ENCODE peak calls at places on chromosomes 12 and 14, in nine cellular contexts. One of them, this sample, is unnamed.
A peak's percentile ranks its signal among the peaks of the same experiment; 100 is the strongest.

GRCh38 chr14:75155159-75155558 is 21.3 kb downstream of the TMED10 start:
- DNase-seq in psoas muscle: no peak
- DNase-seq in uterus: no peak
- DNase-seq in endodermal cell: no peak
- DNase-seq in right cardiac atrium: no peak
- DNase-seq in Peyer's patch: no peak
- DNase-seq in fibroblast of lung: no peak
- DNase-seq in tibial artery: no peak
- DNase-seq in BE2C: no peak
- DNase-seq in this sample: no peak

GRCh38 chr12:99121476-99121965 is 476.4 kb downstream of the APAF1 start:
- DNase-seq in fibroblast of lung: no peak
- DNase-seq in uterus: no peak
- DNase-seq in tibial artery: no peak
- DNase-seq in BE2C: no peak
- DNase-seq in endodermal cell: no peak
- DNase-seq in psoas muscle: no peak
- DNase-seq in right cardiac atrium: no peak
- DNase-seq in Peyer's patch: no peak
- DNase-seq in this sample: no peak

GRCh38 chr14:59679872-59680271 is 103.3 kb upstream of the CCDC175 start:
- DNase-seq in fibroblast of lung: peak; percentile 3
- DNase-seq in Peyer's patch: no peak
- DNase-seq in BE2C: no peak
- DNase-seq in psoas muscle: no peak
- DNase-seq in endodermal cell: no peak
- DNase-seq in right cardiac atrium: no peak
- DNase-seq in tibial artery: peak; percentile 74
- DNase-seq in uterus: no peak
- DNase-seq in this sample: no peak

GRCh38 chr14:61750708-61751474 is 11.3 kb upstream of the SNAPC1 start:
- DNase-seq in fibroblast of lung: peak; percentile 62
- DNase-seq in endodermal cell: peak; percentile 86
- DNase-seq in psoas muscle: peak; percentile 89
- DNase-seq in right cardiac atrium: peak; percentile 96
- DNase-seq in Peyer's patch: peak; percentile 95
- DNase-seq in tibial artery: peak; percentile 96
- DNase-seq in BE2C: peak; percentile 86
- DNase-seq in uterus: peak; percentile 76
- DNase-seq in this sample: peak; percentile 72

GRCh38 chr12:105214670-105215375 is 21.2 kb downstream of the APPL2 start:
- DNase-seq in right cardiac atrium: peak; percentile 40
- DNase-seq in psoas muscle: no peak
- DNase-seq in Peyer's patch: peak; percentile 93
- DNase-seq in endodermal cell: no peak
- DNase-seq in fibroblast of lung: no peak
- DNase-seq in tibial artery: no peak
- DNase-seq in BE2C: no peak
- DNase-seq in uterus: no peak
- DNase-seq in this sample: no peak

GRCh38 chr14:73461478-73462077 is 3.2 kb upstream of the NUMB start:
- DNase-seq in BE2C: peak; percentile 59
- DNase-seq in uterus: no peak
- DNase-seq in psoas muscle: no peak
- DNase-seq in Peyer's patch: no peak
- DNase-seq in right cardiac atrium: no peak
- DNase-seq in endodermal cell: peak; percentile 35
- DNase-seq in tibial artery: no peak
- DNase-seq in fibroblast of lung: no peak
- DNase-seq in this sample: no peak

GRCh38 chr14:72741836-72742681 is 151.8 kb downstream of the DPF3 start:
- DNase-seq in BE2C: peak; percentile 90
- DNase-seq in Peyer's patch: no peak
- DNase-seq in fibroblast of lung: peak; percentile 18
- DNase-seq in endodermal cell: no peak
- DNase-seq in right cardiac atrium: no peak
- DNase-seq in psoas muscle: no peak
- DNase-seq in tibial artery: peak; percentile 45
- DNase-seq in uterus: no peak
- DNase-seq in this sample: no peak

GRCh38 chr12:86249856-86250255 is 6.3 kb downstream of the MGAT4C start:
- DNase-seq in right cardiac atrium: no peak
- DNase-seq in BE2C: no peak
- DNase-seq in Peyer's patch: no peak
- DNase-seq in uterus: no peak
- DNase-seq in psoas muscle: no peak
- DNase-seq in tibial artery: no peak
- DNase-seq in endodermal cell: no peak
- DNase-seq in fibroblast of lung: peak; percentile 93
- DNase-seq in this sample: no peak

GRCh38 chr12:25817166-25817565 is 141.3 kb upstream of the RASSF8 start:
- DNase-seq in right cardiac atrium: no peak
- DNase-seq in BE2C: no peak
- DNase-seq in tibial artery: no peak
- DNase-seq in endodermal cell: no peak
- DNase-seq in Peyer's patch: no peak
- DNase-seq in fibroblast of lung: peak; percentile 17
- DNase-seq in psoas muscle: no peak
- DNase-seq in uterus: no peak
- DNase-seq in this sample: no peak

GRCh38 chr12:54444202-54444601 is 25.1 kb upstream of the ITGA5 start:
- DNase-seq in uterus: no peak
- DNase-seq in BE2C: no peak
- DNase-seq in endodermal cell: no peak
- DNase-seq in psoas muscle: no peak
- DNase-seq in Peyer's patch: no peak
- DNase-seq in tibial artery: no peak
- DNase-seq in fibroblast of lung: no peak
- DNase-seq in right cardiac atrium: no peak
- DNase-seq in this sample: no peak

GRCh38 chr12:95118788-95119179 is 45.4 kb upstream of the NR2C1 start:
- DNase-seq in Peyer's patch: no peak
- DNase-seq in psoas muscle: no peak
- DNase-seq in endodermal cell: no peak
- DNase-seq in fibroblast of lung: peak; percentile 64
- DNase-seq in uterus: no peak
- DNase-seq in tibial artery: no peak
- DNase-seq in right cardiac atrium: no peak
- DNase-seq in BE2C: no peak
- DNase-seq in this sample: no peak

GRCh38 chr12:10967409-10967808 is 19.3 kb downstream of the TAS2R50 start:
- DNase-seq in tibial artery: no peak
- DNase-seq in right cardiac atrium: no peak
- DNase-seq in uterus: no peak
- DNase-seq in fibroblast of lung: peak; percentile 62
- DNase-seq in Peyer's patch: no peak
- DNase-seq in psoas muscle: no peak
- DNase-seq in BE2C: no peak
- DNase-seq in endodermal cell: no peak
- DNase-seq in this sample: no peak

GRCh38 chr14:68145036-68145435 is 325.5 kb downstream of the RAD51B start:
- DNase-seq in BE2C: no peak
- DNase-seq in tibial artery: no peak
- DNase-seq in right cardiac atrium: no peak
- DNase-seq in fibroblast of lung: no peak
- DNase-seq in endodermal cell: no peak
- DNase-seq in Peyer's patch: no peak
- DNase-seq in psoas muscle: no peak
- DNase-seq in uterus: no peak
- DNase-seq in this sample: no peak

GRCh38 chr12:3117144-3117581 is 40.0 kb downstream of the TSPAN9 start:
- DNase-seq in fibroblast of lung: peak; percentile 95
- DNase-seq in endodermal cell: no peak
- DNase-seq in BE2C: no peak
- DNase-seq in right cardiac atrium: no peak
- DNase-seq in tibial artery: no peak
- DNase-seq in Peyer's patch: no peak
- DNase-seq in uterus: no peak
- DNase-seq in psoas muscle: no peak
- DNase-seq in this sample: no peak

GRCh38 chr12:24045816-24046257 is 96.4 kb upstream of the SOX5 start:
- DNase-seq in fibroblast of lung: peak; percentile 92
- DNase-seq in Peyer's patch: no peak
- DNase-seq in psoas muscle: no peak
- DNase-seq in BE2C: no peak
- DNase-seq in uterus: no peak
- DNase-seq in tibial artery: peak; percentile 69
- DNase-seq in right cardiac atrium: peak; percentile 63
- DNase-seq in endodermal cell: no peak
- DNase-seq in this sample: no peak

GRCh38 chr12:108777156-108777555 is 45.8 kb upstream of the CORO1C start:
- DNase-seq in fibroblast of lung: no peak
- DNase-seq in endodermal cell: no peak
- DNase-seq in tibial artery: no peak
- DNase-seq in uterus: no peak
- DNase-seq in BE2C: no peak
- DNase-seq in right cardiac atrium: no peak
- DNase-seq in psoas muscle: no peak
- DNase-seq in Peyer's patch: no peak
- DNase-seq in this sample: no peak

DNA sequence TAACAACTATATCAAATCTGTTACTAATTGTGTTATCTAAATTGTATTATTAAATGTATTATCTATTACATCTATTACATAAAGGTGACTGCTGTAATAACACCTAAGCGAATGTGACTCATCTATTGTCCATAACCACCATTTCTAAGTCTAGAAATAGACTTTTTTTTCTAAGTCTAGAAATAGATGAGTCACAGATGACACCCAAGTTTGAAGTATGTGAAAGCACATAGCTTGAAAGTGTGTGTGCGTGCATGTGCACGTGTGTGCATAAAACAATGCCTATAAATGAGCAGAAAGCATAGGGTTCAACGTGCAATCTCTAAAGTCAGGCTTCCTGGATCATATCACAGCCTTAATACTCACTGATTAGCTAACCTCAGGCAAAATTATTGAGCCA is 451.3 kb upstream of the USP15 start:
- DNase-seq in uterus: no peak
- DNase-seq in fibroblast of lung: no peak
- DNase-seq in right cardiac atrium: no peak
- DNase-seq in tibial artery: no peak
- DNase-seq in endodermal cell: no peak
- DNase-seq in BE2C: no peak
- DNase-seq in Peyer's patch: no peak
- DNase-seq in psoas muscle: no peak
- DNase-seq in this sample: no peak
- H3K9me3 ChIP-seq in uterus: no peaks in the 10 kb centered on the region
- H3K9me3 ChIP-seq in fibroblast of lung: no peaks in the 10 kb centered on the region
- H3K9me3 ChIP-seq in right cardiac atrium: no peaks in the 10 kb centered on the region
- H3K9me3 ChIP-seq in tibial artery: no peaks in the 10 kb centered on the region
- H3K9me3 ChIP-seq in endodermal cell: peaks cover 23% of the 10 kb centered on the region
- H3K9me3 ChIP-seq in BE2C: no peaks in the 10 kb centered on the region
- H3K9me3 ChIP-seq in Peyer's patch: no peaks in the 10 kb centered on the region
- H3K9me3 ChIP-seq in psoas muscle: no peaks in the 10 kb centered on the region
- H3K9me3 ChIP-seq in this sample: no peaks in the 10 kb centered on the region

DNA sequence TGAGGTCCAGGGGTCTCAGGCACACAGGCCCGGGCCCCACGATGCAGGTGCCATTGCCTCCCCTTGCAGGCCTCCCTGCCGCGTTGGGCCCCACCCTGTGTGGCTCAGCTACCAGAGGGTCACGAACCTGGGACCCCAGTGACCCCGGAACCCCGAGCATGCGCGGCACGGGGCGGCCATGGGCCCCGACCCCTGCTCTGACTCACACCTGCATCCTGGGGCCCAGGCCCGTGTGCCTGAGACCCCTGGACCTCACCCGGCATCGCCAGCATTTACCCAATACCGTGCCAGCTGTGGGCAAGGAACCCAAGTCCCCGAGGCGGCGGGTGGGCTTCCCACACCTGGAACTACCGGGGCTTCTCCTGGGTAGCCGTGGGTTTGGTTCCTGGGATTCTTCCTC is 25.2 kb downstream of the KIF26A start:
- DNase-seq in right cardiac atrium: no peak
- DNase-seq in uterus: no peak
- DNase-seq in Peyer's patch: no peak
- DNase-seq in tibial artery: no peak
- DNase-seq in psoas muscle: no peak
- DNase-seq in endodermal cell: no peak
- DNase-seq in fibroblast of lung: no peak
- DNase-seq in BE2C: no peak
- DNase-seq in this sample: no peak
- H3K9me3 ChIP-seq in right cardiac atrium: no peaks in the 10 kb centered on the region
- H3K9me3 ChIP-seq in uterus: no peaks in the 10 kb centered on the region
- H3K9me3 ChIP-seq in Peyer's patch: no peaks in the 10 kb centered on the region
- H3K9me3 ChIP-seq in tibial artery: no peaks in the 10 kb centered on the region
- H3K9me3 ChIP-seq in psoas muscle: no peaks in the 10 kb centered on the region
- H3K9me3 ChIP-seq in endodermal cell: no peaks in the 10 kb centered on the region
- H3K9me3 ChIP-seq in fibroblast of lung: no peaks in the 10 kb centered on the region
- H3K9me3 ChIP-seq in BE2C: no peaks in the 10 kb centered on the region
- H3K9me3 ChIP-seq in this sample: no peaks in the 10 kb centered on the region

DNA sequence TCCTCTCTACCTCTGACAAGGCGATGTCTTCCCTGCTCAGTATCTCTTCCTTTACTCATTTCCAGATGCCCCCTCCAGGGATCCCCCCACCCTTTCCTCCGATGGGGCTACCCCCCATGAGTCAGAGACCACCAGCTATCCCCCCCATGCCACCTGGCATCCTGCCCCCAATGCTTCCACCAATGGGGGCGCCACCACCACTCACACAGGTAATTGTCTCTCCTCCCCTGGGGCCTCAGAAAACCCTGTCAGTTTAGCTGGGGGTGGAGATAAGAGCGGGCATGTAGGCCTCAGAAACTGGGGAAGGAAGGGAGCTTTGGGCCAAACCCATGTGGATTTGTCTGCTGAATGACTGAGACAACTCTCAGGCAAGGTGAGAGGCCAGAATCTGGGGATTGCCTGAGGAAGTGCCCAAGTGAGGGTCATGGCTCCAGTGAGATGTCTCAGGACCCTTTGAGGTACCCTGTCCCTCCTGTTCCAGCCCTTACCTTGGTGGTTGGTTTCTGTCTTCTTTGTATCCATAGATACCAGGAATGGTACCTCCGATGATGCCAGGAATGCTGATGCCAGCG is 8.1 kb downstream of the PRPF40B start:
- DNase-seq in Peyer's patch: no peak
- DNase-seq in uterus: no peak
- DNase-seq in BE2C: no peak
- DNase-seq in right cardiac atrium: no peak
- DNase-seq in endodermal cell: peak; percentile 59
- DNase-seq in tibial artery: no peak
- DNase-seq in psoas muscle: no peak
- DNase-seq in fibroblast of lung: no peak
- DNase-seq in this sample: no peak
- H3K9me3 ChIP-seq in Peyer's patch: no peaks in the 10 kb centered on the region
- H3K9me3 ChIP-seq in uterus: no peaks in the 10 kb centered on the region
- H3K9me3 ChIP-seq in BE2C: no peaks in the 10 kb centered on the region
- H3K9me3 ChIP-seq in right cardiac atrium: no peaks in the 10 kb centered on the region
- H3K9me3 ChIP-seq in endodermal cell: no peaks in the 10 kb centered on the region
- H3K9me3 ChIP-seq in tibial artery: no peaks in the 10 kb centered on the region
- H3K9me3 ChIP-seq in psoas muscle: no peaks in the 10 kb centered on the region
- H3K9me3 ChIP-seq in fibroblast of lung: no peaks in the 10 kb centered on the region
- H3K9me3 ChIP-seq in this sample: no peaks in the 10 kb centered on the region

DNA sequence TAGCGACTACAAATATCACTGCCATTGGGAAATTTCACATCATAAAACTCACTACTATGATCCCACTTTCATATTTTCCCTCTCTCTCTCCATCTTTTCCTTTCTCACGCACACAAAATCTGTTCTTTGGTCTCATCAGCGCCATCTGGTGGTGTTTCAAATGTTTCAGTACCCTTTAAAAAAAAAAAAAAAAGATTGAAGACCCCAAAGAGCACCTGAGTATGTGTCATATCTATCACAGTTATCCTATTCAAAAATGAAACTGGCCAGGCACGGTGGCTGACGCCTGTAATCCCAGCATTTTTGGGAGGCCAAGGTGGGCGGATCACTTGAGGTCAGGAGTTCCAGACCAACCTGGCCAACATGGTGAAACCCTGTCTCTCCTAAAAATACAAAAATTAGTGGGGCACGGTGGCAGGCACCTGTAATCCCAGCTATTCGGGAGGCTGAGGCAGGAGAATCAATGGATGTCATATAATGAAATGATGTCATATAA is 72.4 kb downstream of the TTC9 start:
- DNase-seq in psoas muscle: no peak
- DNase-seq in Peyer's patch: peak; percentile 66
- DNase-seq in right cardiac atrium: no peak
- DNase-seq in BE2C: peak; percentile 60
- DNase-seq in endodermal cell: peak; percentile 77
- DNase-seq in fibroblast of lung: peak; percentile 50
- DNase-seq in tibial artery: no peak
- DNase-seq in uterus: no peak
- DNase-seq in this sample: no peak
- H3K9me3 ChIP-seq in psoas muscle: no peaks in the 10 kb centered on the region
- H3K9me3 ChIP-seq in Peyer's patch: no peaks in the 10 kb centered on the region
- H3K9me3 ChIP-seq in right cardiac atrium: no peaks in the 10 kb centered on the region
- H3K9me3 ChIP-seq in BE2C: no peaks in the 10 kb centered on the region
- H3K9me3 ChIP-seq in endodermal cell: no peaks in the 10 kb centered on the region
- H3K9me3 ChIP-seq in fibroblast of lung: no peaks in the 10 kb centered on the region
- H3K9me3 ChIP-seq in tibial artery: no peaks in the 10 kb centered on the region
- H3K9me3 ChIP-seq in uterus: no peaks in the 10 kb centered on the region
- H3K9me3 ChIP-seq in this sample: no peaks in the 10 kb centered on the region